ENCODE peak calls at places on chromosome 1, in seven cellular contexts. One of them, this sample, is unnamed.

GRCh38 chr1:206979379-206980043 is 9.3 kb upstream of the FCAMR start:
- DNase-seq in GM12878: no peak
- DNase-seq in H1: no peak
- DNase-seq in SK-N-SH: no peak
- DNase-seq in HepG2: peak
- DNase-seq in HCT116: peak
- DNase-seq in K562: peak
- DNase-seq in this sample: no peak

GRCh38 chr1:233355841-233356704 is 28.5 kb downstream of the MAP3K21 start:
- DNase-seq in H1: no peak
- DNase-seq in SK-N-SH: no peak
- DNase-seq in HepG2: no peak
- DNase-seq in K562: no peak
- DNase-seq in GM12878: no peak
- DNase-seq in HCT116: no peak
- DNase-seq in this sample: no peak

GRCh38 chr1:208654241-208654640 is 410.1 kb upstream of the PLXNA2 start:
- DNase-seq in K562: peak
- DNase-seq in GM12878: no peak
- DNase-seq in HepG2: peak
- DNase-seq in SK-N-SH: peak
- DNase-seq in H1: no peak
- DNase-seq in HCT116: peak
- DNase-seq in this sample: peak

GRCh38 chr1:5975133-5975880 is 16.9 kb downstream of the NPHP4 start:
- DNase-seq in H1: peak
- DNase-seq in HepG2: peak
- DNase-seq in HCT116: no peak
- DNase-seq in GM12878: no peak
- DNase-seq in K562: no peak
- DNase-seq in SK-N-SH: peak
- DNase-seq in this sample: peak

GRCh38 chr1:113048064-113048463 is 24.9 kb upstream of the LRIG2 start:
- DNase-seq in SK-N-SH: no peak
- DNase-seq in K562: no peak
- DNase-seq in H1: no peak
- DNase-seq in HCT116: no peak
- DNase-seq in GM12878: no peak
- DNase-seq in HepG2: peak
- DNase-seq in this sample: no peak

GRCh38 chr1:68954841-68955240 is 458.0 kb upstream of the DEPDC1 start:
- DNase-seq in HepG2: no peak
- DNase-seq in K562: no peak
- DNase-seq in SK-N-SH: no peak
- DNase-seq in H1: no peak
- DNase-seq in HCT116: no peak
- DNase-seq in GM12878: no peak
- DNase-seq in this sample: no peak

GRCh38 chr1:3073520-3074296 is 4.7 kb downstream of the PRDM16 start:
- DNase-seq in K562: no peak
- DNase-seq in GM12878: no peak
- DNase-seq in HepG2: no peak
- DNase-seq in HCT116: no peak
- DNase-seq in SK-N-SH: no peak
- DNase-seq in H1: peak
- DNase-seq in this sample: no peak

GRCh38 chr1:116891396-116892072 is 18.2 kb upstream of the PTGFRN start:
- DNase-seq in H1: no peak
- DNase-seq in HepG2: no peak
- DNase-seq in HCT116: no peak
- DNase-seq in GM12878: no peak
- DNase-seq in SK-N-SH: no peak
- DNase-seq in K562: no peak
- DNase-seq in this sample: no peak

GRCh38 chr1:22847709-22848108 is 125.0 kb downstream of the LACTBL1 start:
- DNase-seq in GM12878: no peak
- DNase-seq in H1: no peak
- DNase-seq in HCT116: no peak
- DNase-seq in K562: no peak
- DNase-seq in HepG2: no peak
- DNase-seq in SK-N-SH: no peak
- DNase-seq in this sample: no peak

GRCh38 chr1:52786148-52786547 is 56.4 kb upstream of the ZYG11A start:
- DNase-seq in HCT116: no peak
- DNase-seq in K562: no peak
- DNase-seq in GM12878: no peak
- DNase-seq in SK-N-SH: no peak
- DNase-seq in HepG2: no peak
- DNase-seq in H1: no peak
- DNase-seq in this sample: no peak

GRCh38 chr1:47569681-47570470 is 132.0 kb downstream of the FOXD2 start:
- DNase-seq in HCT116: peak
- DNase-seq in GM12878: no peak
- DNase-seq in H1: no peak
- DNase-seq in SK-N-SH: no peak
- DNase-seq in HepG2: peak
- DNase-seq in K562: no peak
- DNase-seq in this sample: peak

GRCh38 chr1:175918364-175918801 is 175.0 kb upstream of the TNR start:
- DNase-seq in SK-N-SH: no peak
- DNase-seq in K562: no peak
- DNase-seq in HepG2: no peak
- DNase-seq in H1: no peak
- DNase-seq in GM12878: no peak
- DNase-seq in HCT116: no peak
- DNase-seq in this sample: no peak

DNA sequence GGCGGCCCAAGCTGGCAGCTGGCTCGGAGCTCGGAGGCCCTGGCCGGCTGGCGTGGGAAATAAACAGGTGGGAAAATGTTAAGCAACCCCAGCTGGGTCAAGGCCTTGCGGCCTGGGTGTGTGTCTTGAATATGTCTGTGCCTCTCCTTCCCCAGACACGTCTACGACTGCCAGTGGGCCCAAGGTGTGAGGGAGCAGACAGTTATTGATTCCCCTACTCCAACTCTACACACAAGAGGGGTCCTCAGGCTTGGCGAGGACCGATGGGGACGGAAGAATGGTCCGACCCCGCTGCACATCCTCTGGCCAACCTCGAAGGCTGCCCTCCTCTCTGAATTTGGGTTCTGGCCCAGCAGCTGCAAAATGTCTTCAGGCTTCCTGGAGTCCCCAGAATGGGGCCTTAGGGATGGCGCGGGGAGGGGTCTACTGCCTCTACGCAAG is 2.2 kb downstream of the IL22RA1 start:
- DNase-seq in H1: no peak
- DNase-seq in GM12878: no peak
- DNase-seq in SK-N-SH: no peak
- DNase-seq in HepG2: no peak
- DNase-seq in HCT116: no peak
- DNase-seq in K562: no peak
- DNase-seq in this sample: no peak
- TF ChIP-seq JUND in H1: no peak
- TF ChIP-seq JUND in GM12878: no peak
- TF ChIP-seq JUND in SK-N-SH: no peak
- TF ChIP-seq JUND in HepG2: no peak
- TF ChIP-seq JUND in HCT116: no peak
- TF ChIP-seq JUND in K562: no peak
- TF ChIP-seq JUND in this sample: no peak

GRCh38 chr1:227744668-227745067 is 9.4 kb downstream of the SNAP47 start:
- DNase-seq in HepG2: no peak
- DNase-seq in H1: no peak
- DNase-seq in HCT116: no peak
- DNase-seq in K562: no peak
- DNase-seq in GM12878: no peak
- DNase-seq in SK-N-SH: no peak
- DNase-seq in this sample: no peak

GRCh38 chr1:227747382-227747781 is 12.1 kb downstream of the SNAP47 start:
- DNase-seq in SK-N-SH: no peak
- DNase-seq in H1: no peak
- DNase-seq in GM12878: no peak
- DNase-seq in HCT116: no peak
- DNase-seq in K562: no peak
- DNase-seq in HepG2: no peak
- DNase-seq in this sample: no peak

GRCh38 chr1:227746676-227747075 is 11.4 kb downstream of the SNAP47 start:
- DNase-seq in H1: no peak
- DNase-seq in SK-N-SH: no peak
- DNase-seq in HepG2: no peak
- DNase-seq in HCT116: no peak
- DNase-seq in K562: no peak
- DNase-seq in GM12878: no peak
- DNase-seq in this sample: no peak

GRCh38 chr1:227747948-227748495 is 12.8 kb downstream of the SNAP47 start:
- DNase-seq in K562: no peak
- DNase-seq in H1: no peak
- DNase-seq in HepG2: no peak
- DNase-seq in HCT116: no peak
- DNase-seq in SK-N-SH: no peak
- DNase-seq in GM12878: no peak
- DNase-seq in this sample: no peak

GRCh38 chr1:227745568-227745967 is 10.3 kb downstream of the SNAP47 start:
- DNase-seq in SK-N-SH: no peak
- DNase-seq in K562: no peak
- DNase-seq in H1: no peak
- DNase-seq in GM12878: no peak
- DNase-seq in HCT116: no peak
- DNase-seq in HepG2: no peak
- DNase-seq in this sample: no peak
- TF ChIP-seq JUND in SK-N-SH: no peak
- TF ChIP-seq JUND in K562: no peak
- TF ChIP-seq JUND in H1: no peak
- TF ChIP-seq JUND in GM12878: no peak
- TF ChIP-seq JUND in HCT116: no peak
- TF ChIP-seq JUND in HepG2: no peak
- TF ChIP-seq JUND in this sample: no peak

GRCh38 chr1:247118946-247119446 is 14.8 kb upstream of the ZNF669 start:
- DNase-seq in HCT116: peak
- DNase-seq in HepG2: peak
- DNase-seq in GM12878: no peak
- DNase-seq in SK-N-SH: peak
- DNase-seq in K562: peak
- DNase-seq in H1: peak
- DNase-seq in this sample: no peak
- TF ChIP-seq JUND in HCT116: no peak
- TF ChIP-seq JUND in HepG2: no peak
- TF ChIP-seq JUND in GM12878: no peak
- TF ChIP-seq JUND in SK-N-SH: no peak
- TF ChIP-seq JUND in K562: no peak
- TF ChIP-seq JUND in H1: no peak
- TF ChIP-seq JUND in this sample: no peak

DNA sequence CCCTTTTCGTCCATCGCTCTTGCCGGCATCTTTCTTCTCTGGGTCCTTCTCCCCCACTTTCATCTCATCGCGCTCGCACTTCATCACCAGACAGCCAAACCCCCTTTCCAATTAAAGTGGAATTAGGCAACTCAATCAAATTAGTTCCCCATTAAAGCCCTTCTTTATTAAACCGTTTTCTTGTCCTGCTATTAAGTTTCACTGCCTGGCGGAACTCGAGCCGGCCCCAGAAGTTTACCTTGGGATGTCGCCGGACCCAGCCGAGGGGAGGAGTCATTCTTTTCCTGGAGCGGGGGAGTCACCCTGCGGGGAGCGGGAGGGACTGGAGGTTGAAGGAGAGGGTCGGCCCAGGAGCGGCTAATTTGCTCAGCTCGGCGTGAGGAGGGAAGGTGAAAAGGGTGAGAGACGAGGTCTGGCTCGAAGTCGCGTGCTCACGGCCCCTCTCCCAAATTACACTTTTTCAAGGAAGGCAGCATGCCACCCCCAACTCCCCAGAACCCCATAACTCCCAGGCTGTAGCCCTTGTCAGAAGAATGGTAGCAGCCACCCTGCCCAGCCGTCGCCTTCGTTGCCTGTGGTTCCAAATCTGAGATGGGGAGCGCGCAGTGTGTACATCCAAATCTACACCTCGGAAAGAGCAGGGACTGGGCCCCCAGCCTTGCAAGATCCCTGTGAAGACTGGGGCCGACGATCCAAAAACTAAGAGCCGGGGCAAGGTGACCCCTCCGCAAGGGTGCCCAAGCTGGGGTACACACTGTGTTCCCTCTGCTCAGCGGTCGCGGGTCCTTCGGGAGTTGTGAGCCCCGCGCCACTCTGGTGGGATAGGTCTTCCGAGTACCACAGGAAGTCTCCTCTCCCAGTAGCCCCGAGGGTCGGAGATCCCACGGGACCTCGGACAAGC is 6.4 kb downstream of the DMRTA2 start:
- DNase-seq in GM12878: no peak
- DNase-seq in SK-N-SH: peak
- DNase-seq in K562: peak
- DNase-seq in HepG2: no peak
- DNase-seq in HCT116: no peak
- DNase-seq in H1: peak
- DNase-seq in this sample: no peak
- TF ChIP-seq JUND in GM12878: no peak
- TF ChIP-seq JUND in SK-N-SH: no peak
- TF ChIP-seq JUND in K562: no peak
- TF ChIP-seq JUND in HepG2: no peak
- TF ChIP-seq JUND in HCT116: no peak
- TF ChIP-seq JUND in H1: no peak
- TF ChIP-seq JUND in this sample: no peak

GRCh38 chr1:16430598-16430997 is 6.6 kb downstream of the SPATA21 start:
- DNase-seq in H1: no peak
- DNase-seq in K562: peak
- DNase-seq in HCT116: peak
- DNase-seq in HepG2: no peak
- DNase-seq in SK-N-SH: no peak
- DNase-seq in GM12878: no peak
- DNase-seq in this sample: peak
- TF ChIP-seq JUND in H1: no peak
- TF ChIP-seq JUND in K562: peak
- TF ChIP-seq JUND in HCT116: no peak
- TF ChIP-seq JUND in HepG2: no peak
- TF ChIP-seq JUND in SK-N-SH: no peak
- TF ChIP-seq JUND in GM12878: no peak
- TF ChIP-seq JUND in this sample: no peak

DNA sequence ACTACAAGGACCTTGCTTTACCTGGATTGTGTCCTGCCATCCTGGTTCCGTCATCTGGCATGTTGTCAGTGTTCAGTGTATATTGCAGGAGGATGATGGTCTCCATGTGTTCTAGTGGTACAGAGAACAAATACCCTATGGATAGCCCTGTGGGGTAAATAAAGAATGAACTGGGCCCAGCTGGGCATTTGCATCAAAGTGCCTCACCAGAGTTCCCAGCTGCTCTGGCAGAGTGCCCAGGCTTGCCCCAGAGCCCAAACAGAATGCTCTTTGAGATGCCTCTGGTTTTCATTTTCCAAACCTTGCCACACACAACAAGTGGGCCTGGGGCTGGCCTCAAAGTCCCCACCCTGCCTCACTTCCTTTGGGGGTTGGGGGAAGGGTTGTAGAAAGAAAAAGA is 82.1 kb downstream of the LMO4 start:
- DNase-seq in H1: no peak
- DNase-seq in K562: no peak
- DNase-seq in SK-N-SH: peak
- DNase-seq in GM12878: no peak
- DNase-seq in HCT116: no peak
- DNase-seq in HepG2: no peak
- DNase-seq in this sample: no peak
- TF ChIP-seq JUND in H1: no peak
- TF ChIP-seq JUND in K562: no peak
- TF ChIP-seq JUND in SK-N-SH: no peak
- TF ChIP-seq JUND in GM12878: no peak
- TF ChIP-seq JUND in HCT116: no peak
- TF ChIP-seq JUND in HepG2: no peak
- TF ChIP-seq JUND in this sample: no peak

This sample was measured in T47D.